ENCODE peak calls at places on chromosomes 7 and 10, in eight cellular contexts. I is endothelial cell; J is stimulated activated CD8-positive, alpha-beta memory T cell treated with anti-CD3 and anti-CD28 coated beads, Interleukin-7, amount 100 ng/mL, for 1 hour; C is stimulated activated CD4-positive, alpha-beta T cell treated with anti-CD3 and anti-CD28 coated beads, Interleukin-4, amount 100 ng/mL, for 1 hour; F is head of caudate nucleus; G is T-helper 1 cell; Q is NAMALWA; S is cardiac fibroblast. D is an unnamed sample.

GRCh38 chr7:45663167-45663921 is 89.2 kb downstream of the ADCY1 start:
- DNase-seq in S (peak; percentile 43), G (no peak), F (no peak), I (peak; percentile 58), J (no peak), Q (peak; percentile 59), C (no peak), D (peak; percentile 14)

GRCh38 chr7:68511281-68511680 is 1087.0 kb upstream of the AUTS2 start:
- DNase-seq in G (no peak), I (no peak), F (no peak), Q (no peak), C (no peak), J (no peak), S (no peak), D (no peak)

GRCh38 chr7:11698273-11698930 is 133.6 kb downstream of the THSD7A start:
- DNase-seq in F (no peak), Q (peak; percentile 63), C (no peak), S (no peak), I (no peak), J (no peak), G (no peak), D (no peak)

GRCh38 chr7:115707684-115708341 is 322.8 kb downstream of the TFEC start:
- DNase-seq in G (no peak), I (no peak), C (no peak), F (no peak), J (no peak), S (no peak), Q (no peak), D (no peak)

GRCh38 chr7:76222333-76222732 is 20.6 kb downstream of the SRRM3 start:
- DNase-seq in C (no peak), Q (no peak), G (no peak), J (no peak), I (no peak), S (no peak), F (no peak), D (no peak)

GRCh38 chr7:18552943-18553584 is 57.5 kb downstream of the HDAC9 start:
- DNase-seq in C (no peak), J (no peak), G (no peak), F (no peak), S (peak; percentile 38), Q (no peak), I (no peak), D (no peak)

GRCh38 chr7:134827436-134827835 is 48.0 kb downstream of the CALD1 start:
- DNase-seq in S (no peak), G (no peak), J (no peak), Q (no peak), I (no peak), C (no peak), F (no peak), D (no peak)

GRCh38 chr10:12499587-12499986 is 150.2 kb downstream of the CAMK1D start:
- DNase-seq in F (peak; percentile 50), S (no peak), J (no peak), C (no peak), I (no peak), G (no peak), Q (no peak), D (no peak)

GRCh38 chr10:44857363-44858016 is 53.6 kb upstream of the TMEM72 start:
- DNase-seq in F (peak; percentile 85), J (peak; percentile 17), C (peak; percentile 59), I (peak; percentile 81), S (peak; percentile 88), G (peak; percentile 32), Q (peak; percentile 62), D (peak; percentile 58)

GRCh38 chr7:152899482-152900166 is 140.1 kb downstream of the ACTR3B start:
- DNase-seq in G (no peak), S (no peak), J (no peak), Q (no peak), F (peak; percentile 34), C (no peak), I (no peak), D (no peak)

GRCh38 chr10:21517983-21518628 is 7.4 kb downstream of the SKIDA1 start:
- DNase-seq in F (no peak), C (no peak), J (no peak), S (peak; percentile 23), I (no peak), G (no peak), Q (peak; percentile 51), D (peak; percentile 31)

GRCh38 chr7:24059775-24060174 is 224.2 kb upstream of the NPY start:
- DNase-seq in C (no peak), J (no peak), F (no peak), Q (no peak), G (no peak), S (no peak), I (no peak), D (no peak)

GRCh38 chr7:84799131-84799530 is 387.7 kb downstream of the SEMA3D start:
- DNase-seq in F (no peak), G (no peak), Q (no peak), I (no peak), J (no peak), C (no peak), S (peak; percentile 2), D (no peak)

GRCh38 chr10:13099144-13099665 is 758 bp upstream of the OPTN start:
- DNase-seq in Q (peak; percentile 71), J (no peak), G (peak; percentile 36), S (peak; percentile 79), I (peak; percentile 46), C (peak; percentile 28), F (peak; percentile 68), D (peak; percentile 70)

GRCh38 chr7:54839538-54840213 is 80.7 kb upstream of the SEC61G start:
- DNase-seq in C (no peak), J (no peak), Q (peak; percentile 16), I (peak; percentile 81), G (no peak), S (peak; percentile 74), F (peak; percentile 77), D (peak; percentile 62)

GRCh38 chr10:34861293-34862004 is 46.4 kb upstream of the PARD3 start:
- DNase-seq in Q (no peak), G (no peak), F (peak; percentile 41), I (no peak), J (no peak), S (peak; percentile 17), C (no peak), D (no peak)

GRCh38 chr10:100502926-100503480 is 16.7 kb downstream of the SEC31B start:
- DNase-seq in I (no peak), C (no peak), F (no peak), J (no peak), G (no peak), Q (no peak), S (no peak), D (no peak)

GRCh38 chr7:54253036-54253373 is 289.2 kb upstream of the VSTM2A start:
- DNase-seq in S (no peak), F (no peak), Q (peak; percentile 79), G (no peak), J (no peak), C (no peak), I (no peak), D (no peak)

D was measured in HCEC 1CT.